ENCODE peak calls at places on chromosomes 2 and 18, in four cellular contexts. A is gastrocnemius medialis, P is RWPE2, T is PC-9. V is an unnamed sample.

GRCh38 chr2:140351692-140352091 is 1571.5 kb upstream of the NXPH2 start:
- DNase-seq in A (no peak), P (no peak), T (no peak), V (no peak)

GRCh38 chr2:60699617-60700016 is 56.5 kb upstream of the PAPOLG start:
- DNase-seq in A (no peak), P (no peak), T (no peak), V (no peak)

GRCh38 chr2:60806988-60807681 is 51.1 kb downstream of the PAPOLG start:
- DNase-seq in A (no peak), P (no peak), T (no peak), V (no peak)

GRCh38 chr2:234146087-234146826 is 95.8 kb downstream of the SPP2 start:
- DNase-seq in A (no peak), P (no peak), T (no peak), V (no peak)

GRCh38 chr2:184875911-184876310 is 277.6 kb downstream of the ZNF804A start:
- DNase-seq in A (no peak), P (no peak), T (no peak), V (no peak)

GRCh38 chr18:11752116-11752911 is 63.2 kb downstream of the GNAL start:
- DNase-seq in A (no peak), P (no peak), T (no peak), V (no peak)

GRCh38 chr2:236309669-236310029 is 45.4 kb upstream of the ASB18 start:
- DNase-seq in A (no peak), P (no peak), T (no peak), V (no peak)

GRCh38 chr18:26710460-26711096 is 154.9 kb downstream of the AQP4 start:
- DNase-seq in A (no peak), P (no peak), T (no peak), V (no peak)

GRCh38 chr2:107556038-107556627 is 270.6 kb upstream of the RGPD4 start:
- DNase-seq in A (no peak), P (no peak), T (no peak), V (no peak)

GRCh38 chr2:13413989-13414388 is 697.3 kb downstream of the TRIB2 start:
- DNase-seq in A (no peak), P (no peak), T (no peak), V (no peak)

GRCh38 chr18:66603941-66604627 is at the start of gene CDH19:
- DNase-seq in A (no peak), P (no peak), T (no peak), V (no peak)

GRCh38 chr18:31684279-31685096 is at the start of gene B4GALT6:
- DNase-seq in A (no peak), P (no peak), T (no peak), V (peak; percentile 19)

GRCh38 chr2:180412224-180412623 is 405.1 kb upstream of the CWC22 start:
- DNase-seq in A (no peak), P (no peak), T (no peak), V (no peak)

GRCh38 chr2:209985879-209986278 is 16.6 kb upstream of the RPE start:
- DNase-seq in A (no peak), P (no peak), T (no peak), V (no peak)

GRCh38 chr2:52658598-52658997 is 1109.0 kb upstream of the CHAC2 start:
- DNase-seq in A (no peak), P (no peak), T (no peak), V (no peak)

GRCh38 chr2:145200307-145200706 is 680.4 kb upstream of the ZEB2 start:
- DNase-seq in A (no peak), P (no peak), T (no peak), V (no peak)

GRCh38 chr2:234203135-234203984 is 152.9 kb downstream of the SPP2 start:
- DNase-seq in A (no peak), P (no peak), T (peak; percentile 98), V (no peak)

GRCh38 chr2:88913280-88913679 is 221.8 kb downstream of the RPIA start:
- DNase-seq in A (no peak), P (no peak), T (no peak), V (no peak)

GRCh38 chr2:38192976-38193375 is 117.0 kb upstream of the CYP1B1 start:
- DNase-seq in A (no peak), P (no peak), T (no peak), V (no peak)

GRCh38 chr2:68368657-68369339 is 3.7 kb downstream of the PLEK start:
- DNase-seq in A (no peak), P (no peak), T (no peak), V (no peak)

GRCh38 chr2:212520340-212520739 is 18.3 kb downstream of the ERBB4 start:
- DNase-seq in A (no peak), P (no peak), T (no peak), V (no peak)

GRCh38 chr2:219908538-219908937 is 281.1 kb downstream of the SLC4A3 start:
- DNase-seq in A (no peak), P (no peak), T (no peak), V (no peak)

GRCh38 chr2:218393750-218394290 is 5.8 kb upstream of the CTDSP1 start:
- DNase-seq in A (no peak), P (no peak), T (no peak), V (no peak)

GRCh38 chr2:109545828-109546713 is 67.7 kb downstream of the SEPTIN10 start:
- DNase-seq in A (peak; percentile 39), P (no peak), T (no peak), V (peak; percentile 75)

GRCh38 chr2:23069935-23070334 is 315.0 kb upstream of the KLHL29 start:
- DNase-seq in A (no peak), P (no peak), T (no peak), V (no peak)

GRCh38 chr2:69720404-69720803 is 21.5 kb upstream of the ANXA4 start:
- DNase-seq in A (no peak), P (no peak), T (no peak), V (no peak)

GRCh38 chr18:79454034-79454735 is 58.5 kb downstream of the NFATC1 start:
- DNase-seq in A (peak; percentile 33), P (no peak), T (no peak), V (no peak)

GRCh38 chr2:95041824-95042442 is 16.4 kb downstream of the MAL start:
- DNase-seq in A (no peak), P (no peak), T (no peak), V (no peak)

GRCh38 chr18:48977914-48978313 is 27.1 kb upstream of the SMAD7 start:
- DNase-seq in A (no peak), P (no peak), T (no peak), V (no peak)

GRCh38 chr2:11239718-11240462 is 84.6 kb downstream of the SLC66A3 start:
- DNase-seq in A (no peak), P (no peak), T (no peak), V (no peak)

GRCh38 chr2:238130696-238131628 is 7.5 kb upstream of the KLHL30 start:
- DNase-seq in A (no peak), P (no peak), T (no peak), V (peak; percentile 50)

GRCh38 chr2:84441036-84441435 is 18.0 kb downstream of the SUCLG1 start:
- DNase-seq in A (no peak), P (no peak), T (no peak), V (no peak)

GRCh38 chr2:152497481-152498052 is 162.6 kb downstream of the FMNL2 start:
- DNase-seq in A (no peak), P (no peak), T (peak; percentile 96), V (no peak)

GRCh38 chr18:49494660-49495059 is 7.6 kb upstream of the C18orf32 start:
- DNase-seq in A (no peak), P (no peak), T (no peak), V (no peak)

GRCh38 chr2:118848381-118849225 is 1.2 kb upstream of the EN1 start:
- DNase-seq in A (peak; percentile 76), P (no peak), T (no peak), V (no peak)

GRCh38 chr2:237097911-237098702 is 12.4 kb downstream of the COPS8 start:
- DNase-seq in A (peak; percentile 36), P (no peak), T (peak; percentile 64), V (no peak)

GRCh38 chr2:234204480-234204879 is 154.0 kb downstream of the SPP2 start:
- DNase-seq in A (no peak), P (no peak), T (peak; percentile 77), V (no peak)

DNA sequence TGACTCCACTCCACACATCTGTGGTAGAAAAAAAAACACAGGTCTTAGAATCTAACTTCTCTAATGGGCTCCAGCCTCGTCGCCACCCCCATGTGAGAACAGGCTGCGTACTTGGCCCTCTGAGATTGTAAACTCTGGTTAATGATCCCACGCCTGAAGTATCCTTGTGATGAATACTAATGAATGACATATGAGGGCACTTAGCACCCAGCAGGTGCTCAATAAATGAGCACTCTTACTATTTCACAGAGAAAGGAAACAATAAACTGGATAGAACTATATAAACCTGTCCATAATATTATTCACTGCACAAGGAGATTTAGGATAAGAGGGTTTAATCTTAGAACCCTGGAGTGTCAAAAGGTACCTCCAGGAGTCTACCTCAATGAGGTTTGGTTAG is 310.1 kb upstream of the HNRNPA3 start:
- DNase-seq in A (no peak), P (no peak), T (no peak), V (no peak)
- H3K27ac ChIP-seq in A (no peak overlapping the region), P (no peak overlapping the region), T (no peak overlapping the region), V (no peak overlapping the region)

GRCh38 chr18:3666526-3667254 is 216.7 kb downstream of the TGIF1 start:
- DNase-seq in A (no peak), P (no peak), T (no peak), V (no peak)

GRCh38 chr18:3663870-3664512 is 214.0 kb downstream of the TGIF1 start:
- DNase-seq in A (no peak), P (no peak), T (no peak), V (no peak)

GRCh38 chr18:3665780-3666525 is 216.0 kb downstream of the TGIF1 start:
- DNase-seq in A (peak; percentile 68), P (peak; percentile 66), T (peak; percentile 78), V (peak; percentile 82)

GRCh38 chr18:3665187-3665586 is 215.2 kb downstream of the TGIF1 start:
- DNase-seq in A (no peak), P (no peak), T (no peak), V (no peak)

GRCh38 chr18:3664563-3665178 is 214.7 kb downstream of the TGIF1 start:
- DNase-seq in A (no peak), P (no peak), T (no peak), V (no peak)
- H3K4me1 ChIP-seq in A (peaks cover 5% of the 10 kb centered on the region), P (peaks cover 10% of the 10 kb centered on the region), T (peaks cover 33% of the 10 kb centered on the region), V (peaks cover 5% of the 10 kb centered on the region)

DNA sequence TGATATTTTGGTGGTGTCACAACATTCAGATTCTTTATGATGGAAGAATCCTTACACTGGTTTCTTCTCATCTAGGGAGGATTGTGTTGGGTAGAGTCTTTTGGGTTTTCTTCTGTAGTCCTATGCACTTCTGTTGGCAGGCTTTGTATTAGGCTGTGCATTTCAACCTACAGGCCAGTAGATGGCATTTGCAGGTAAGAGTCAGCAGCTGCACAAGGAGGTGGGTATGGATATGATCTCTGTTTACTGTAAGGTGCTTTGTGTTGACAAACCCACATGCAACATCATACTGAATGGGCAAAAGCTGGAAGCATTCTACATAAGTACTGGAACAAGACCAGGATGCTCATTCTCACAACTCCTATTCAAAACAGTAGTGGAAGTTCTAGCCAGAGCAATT is 656.8 kb downstream of the METTL4 start:
- DNase-seq in A (no peak), P (no peak), T (peak; percentile 39), V (no peak)
- TF ChIP-seq CTCF in A (no peak), P (peak; percentile 64), T (peak; percentile 71), V (no peak)

GRCh38 chr18:22933958-22934423 is 863 bp downstream of the RBBP8 start:
- DNase-seq in A (no peak), P (no peak), T (no peak), V (no peak)

GRCh38 chr18:22926454-22926853 is 6.7 kb upstream of the RBBP8 start:
- DNase-seq in A (no peak), P (no peak), T (no peak), V (no peak)

GRCh38 chr18:22932885-22933205 is 283 bp upstream of the RBBP8 start:
- DNase-seq in A (no peak), P (no peak), T (no peak), V (no peak)

GRCh38 chr18:22933206-22933957 is at the start of gene RBBP8:
- DNase-seq in A (peak; percentile 46), P (peak; percentile 79), T (peak; percentile 53), V (peak; percentile 83)

GRCh38 chr18:22930089-22930713 is 2.9 kb upstream of the RBBP8 start:
- DNase-seq in A (peak; percentile 29), P (no peak), T (no peak), V (peak; percentile 72)
- H3K27ac ChIP-seq in A (no peak overlapping the region), P (no peak overlapping the region), T (no peak overlapping the region), V (no peak overlapping the region)

V was measured in psoas muscle.